ENCODE peak calls at places on chromosome 22, in four cellular contexts. One of them, this sample, is unnamed.

GRCh38 chr22:49361164-49361563 is 466.5 kb downstream of the BRD1 start:
- DNase-seq in dorsolateral prefrontal cortex: no peak
- DNase-seq in AG09309: no peak
- DNase-seq in psoas muscle: no peak
- DNase-seq in this sample: no peak

GRCh38 chr22:22721681-22722309 is 77.4 kb downstream of the GGTLC2 start:
- DNase-seq in dorsolateral prefrontal cortex: no peak
- DNase-seq in AG09309: no peak
- DNase-seq in psoas muscle: no peak
- DNase-seq in this sample: no peak

GRCh38 chr22:28021116-28021997 is 102.3 kb upstream of the PITPNB start:
- DNase-seq in dorsolateral prefrontal cortex: peak; percentile 48
- DNase-seq in AG09309: no peak
- DNase-seq in psoas muscle: no peak
- DNase-seq in this sample: no peak

GRCh38 chr22:43862074-43862881 is at the start of gene SULT4A1:
- DNase-seq in dorsolateral prefrontal cortex: no peak
- DNase-seq in AG09309: no peak
- DNase-seq in psoas muscle: no peak
- DNase-seq in this sample: no peak

GRCh38 chr22:24099661-24100060 is 81.6 kb upstream of the SUSD2 start:
- DNase-seq in dorsolateral prefrontal cortex: no peak
- DNase-seq in AG09309: no peak
- DNase-seq in psoas muscle: no peak
- DNase-seq in this sample: no peak

GRCh38 chr22:44139773-44140172 is 41.0 kb upstream of the PARVG start:
- DNase-seq in dorsolateral prefrontal cortex: no peak
- DNase-seq in AG09309: no peak
- DNase-seq in psoas muscle: no peak
- DNase-seq in this sample: no peak

GRCh38 chr22:29766632-29767288 is at the start of gene ZMAT5:
- DNase-seq in dorsolateral prefrontal cortex: peak; percentile 97
- DNase-seq in AG09309: peak; percentile 79
- DNase-seq in psoas muscle: peak; percentile 93
- DNase-seq in this sample: peak; percentile 86

GRCh38 chr22:49650336-49651241 is 177.1 kb downstream of the BRD1 start:
- DNase-seq in dorsolateral prefrontal cortex: no peak
- DNase-seq in AG09309: no peak
- DNase-seq in psoas muscle: no peak
- DNase-seq in this sample: no peak

GRCh38 chr22:48797731-48798130 is 1029.9 kb downstream of the BRD1 start:
- DNase-seq in dorsolateral prefrontal cortex: no peak
- DNase-seq in AG09309: no peak
- DNase-seq in psoas muscle: no peak
- DNase-seq in this sample: no peak

GRCh38 chr22:23313791-23314567 is 133.7 kb downstream of the BCR start:
- DNase-seq in dorsolateral prefrontal cortex: no peak
- DNase-seq in AG09309: no peak
- DNase-seq in psoas muscle: no peak
- DNase-seq in this sample: no peak

GRCh38 chr22:29706493-29706892 is 13.3 kb upstream of the CABP7 start:
- DNase-seq in dorsolateral prefrontal cortex: no peak
- DNase-seq in AG09309: no peak
- DNase-seq in psoas muscle: no peak
- DNase-seq in this sample: no peak

DNA sequence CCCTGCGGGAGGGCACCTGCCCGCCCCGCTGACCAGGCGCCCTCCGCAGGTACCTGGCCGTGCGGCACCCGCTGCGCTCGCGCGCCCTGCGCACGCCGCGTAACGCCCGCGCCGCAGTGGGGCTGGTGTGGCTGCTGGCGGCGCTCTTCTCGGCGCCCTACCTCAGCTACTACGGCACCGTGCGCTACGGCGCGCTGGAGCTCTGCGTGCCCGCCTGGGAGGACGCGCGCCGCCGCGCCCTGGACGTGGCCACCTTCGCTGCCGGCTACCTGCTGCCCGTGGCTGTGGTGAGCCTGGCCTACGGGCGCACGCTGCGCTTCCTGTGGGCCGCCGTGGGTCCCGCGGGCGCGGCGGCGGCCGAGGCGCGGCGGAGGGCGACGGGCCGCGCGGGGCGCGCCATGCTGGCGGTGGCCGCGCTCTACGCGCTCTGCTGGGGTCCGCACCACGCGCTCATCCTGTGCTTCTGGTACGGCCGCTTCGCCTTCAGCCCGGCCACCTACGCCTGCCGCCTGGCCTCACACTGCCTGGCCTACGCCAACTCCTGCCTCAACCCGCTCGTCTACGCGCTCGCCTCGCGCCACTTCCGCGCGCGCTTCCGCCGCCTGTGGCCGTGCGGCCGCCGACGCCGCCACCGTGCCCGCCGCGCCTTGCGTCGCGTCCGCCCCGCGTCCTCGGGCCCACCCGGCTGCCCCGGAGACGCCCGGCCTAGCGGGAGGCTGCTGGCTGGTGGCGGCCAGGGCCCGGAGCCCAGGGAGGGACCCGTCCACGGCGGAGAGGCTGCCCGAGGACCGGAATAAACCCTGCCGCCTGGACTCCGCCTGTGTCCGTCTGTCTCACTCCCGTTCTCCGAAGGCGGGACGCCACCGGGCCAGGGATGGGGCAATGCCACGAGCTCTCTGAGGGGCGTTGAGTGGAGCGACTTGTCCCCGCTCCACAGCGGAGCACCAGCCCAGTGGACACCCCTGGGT is 1.8 kb downstream of the GALR3 start:
- DNase-seq in dorsolateral prefrontal cortex: no peak
- DNase-seq in AG09309: no peak
- DNase-seq in psoas muscle: no peak
- DNase-seq in this sample: no peak
- TF ChIP-seq CTCF in dorsolateral prefrontal cortex: no peak
- TF ChIP-seq CTCF in AG09309: no peak
- TF ChIP-seq CTCF in psoas muscle: no peak
- TF ChIP-seq CTCF in this sample: no peak

DNA sequence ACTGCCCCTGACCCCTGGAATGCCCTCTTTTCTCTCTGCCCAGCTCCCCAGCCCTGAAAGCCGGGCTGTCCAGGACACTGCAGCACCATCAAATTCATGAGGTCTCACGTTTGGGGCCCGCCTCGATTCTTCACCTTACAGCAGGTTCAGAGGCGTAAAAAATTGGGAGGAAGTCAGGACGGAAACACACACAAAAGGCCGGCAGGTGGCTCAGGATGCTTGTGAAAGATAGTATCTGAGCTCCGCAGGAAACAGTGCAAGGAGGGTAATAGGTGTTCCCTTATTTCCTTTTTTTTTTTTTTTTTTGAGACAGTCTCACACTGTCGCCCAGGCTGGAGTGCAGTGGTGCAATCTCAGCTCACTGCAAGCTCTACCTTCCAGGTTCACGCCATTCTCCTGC is 4.1 kb downstream of the RFPL2 start:
- DNase-seq in dorsolateral prefrontal cortex: no peak
- DNase-seq in AG09309: no peak
- DNase-seq in psoas muscle: no peak
- DNase-seq in this sample: no peak
- TF ChIP-seq CTCF in dorsolateral prefrontal cortex: no peak
- TF ChIP-seq CTCF in AG09309: no peak
- TF ChIP-seq CTCF in psoas muscle: no peak
- TF ChIP-seq CTCF in this sample: no peak

GRCh38 chr22:20145206-20145831 is 5.5 kb downstream of the CCDC188 start:
- DNase-seq in dorsolateral prefrontal cortex: no peak
- DNase-seq in AG09309: no peak
- DNase-seq in psoas muscle: no peak
- DNase-seq in this sample: no peak

GRCh38 chr22:20148414-20148813 is 2.4 kb downstream of the CCDC188 start:
- DNase-seq in dorsolateral prefrontal cortex: no peak
- DNase-seq in AG09309: no peak
- DNase-seq in psoas muscle: no peak
- DNase-seq in this sample: no peak

GRCh38 chr22:20147286-20147988 is 3.4 kb downstream of the CCDC188 start:
- DNase-seq in dorsolateral prefrontal cortex: no peak
- DNase-seq in AG09309: no peak
- DNase-seq in psoas muscle: no peak
- DNase-seq in this sample: no peak

GRCh38 chr22:20145832-20146223 is 5.0 kb downstream of the CCDC188 start:
- DNase-seq in dorsolateral prefrontal cortex: no peak
- DNase-seq in AG09309: no peak
- DNase-seq in psoas muscle: no peak
- DNase-seq in this sample: no peak

GRCh38 chr22:20146777-20147176 is 4.1 kb downstream of the CCDC188 start:
- DNase-seq in dorsolateral prefrontal cortex: no peak
- DNase-seq in AG09309: no peak
- DNase-seq in psoas muscle: no peak
- DNase-seq in this sample: no peak
- TF ChIP-seq CTCF in dorsolateral prefrontal cortex: no peak
- TF ChIP-seq CTCF in AG09309: no peak
- TF ChIP-seq CTCF in psoas muscle: no peak
- TF ChIP-seq CTCF in this sample: no peak

GRCh38 chr22:31345331-31346254 is 553 bp downstream of the PATZ1 start:
- DNase-seq in dorsolateral prefrontal cortex: peak; percentile 61
- DNase-seq in AG09309: no peak
- DNase-seq in psoas muscle: peak; percentile 89
- DNase-seq in this sample: peak; percentile 58

GRCh38 chr22:31347251-31348008 is 1.3 kb upstream of the PATZ1 start:
- DNase-seq in dorsolateral prefrontal cortex: peak; percentile 55
- DNase-seq in AG09309: no peak
- DNase-seq in psoas muscle: peak; percentile 64
- DNase-seq in this sample: no peak

GRCh38 chr22:31346733-31347250 is 646 bp upstream of the PATZ1 start:
- DNase-seq in dorsolateral prefrontal cortex: peak; percentile 59
- DNase-seq in AG09309: no peak
- DNase-seq in psoas muscle: peak; percentile 49
- DNase-seq in this sample: no peak

GRCh38 chr22:31344369-31345330 is 1.5 kb downstream of the PATZ1 start:
- DNase-seq in dorsolateral prefrontal cortex: no peak
- DNase-seq in AG09309: no peak
- DNase-seq in psoas muscle: peak; percentile 39
- DNase-seq in this sample: no peak

GRCh38 chr22:31346255-31346732 is at the start of gene PATZ1:
- DNase-seq in dorsolateral prefrontal cortex: peak; percentile 81
- DNase-seq in AG09309: no peak
- DNase-seq in psoas muscle: peak; percentile 74
- DNase-seq in this sample: peak; percentile 39
- TF ChIP-seq CTCF in dorsolateral prefrontal cortex: no peak
- TF ChIP-seq CTCF in AG09309: no peak
- TF ChIP-seq CTCF in psoas muscle: no peak
- TF ChIP-seq CTCF in this sample: no peak

GRCh38 chr22:39427751-39428596 is 28.4 kb downstream of the TAB1 start:
- DNase-seq in dorsolateral prefrontal cortex: no peak
- DNase-seq in AG09309: no peak
- DNase-seq in psoas muscle: peak; percentile 3
- DNase-seq in this sample: no peak
- TF ChIP-seq CTCF in dorsolateral prefrontal cortex: no peak
- TF ChIP-seq CTCF in AG09309: no peak
- TF ChIP-seq CTCF in psoas muscle: no peak
- TF ChIP-seq CTCF in this sample: no peak

GRCh38 chr22:20567993-20568417 is 60.6 kb downstream of the MED15 start:
- DNase-seq in dorsolateral prefrontal cortex: peak; percentile 35
- DNase-seq in AG09309: no peak
- DNase-seq in psoas muscle: no peak
- DNase-seq in this sample: no peak
- TF ChIP-seq CTCF in dorsolateral prefrontal cortex: peak; percentile 38
- TF ChIP-seq CTCF in AG09309: peak; percentile 70
- TF ChIP-seq CTCF in psoas muscle: peak; percentile 8
- TF ChIP-seq CTCF in this sample: peak; percentile 66

DNA sequence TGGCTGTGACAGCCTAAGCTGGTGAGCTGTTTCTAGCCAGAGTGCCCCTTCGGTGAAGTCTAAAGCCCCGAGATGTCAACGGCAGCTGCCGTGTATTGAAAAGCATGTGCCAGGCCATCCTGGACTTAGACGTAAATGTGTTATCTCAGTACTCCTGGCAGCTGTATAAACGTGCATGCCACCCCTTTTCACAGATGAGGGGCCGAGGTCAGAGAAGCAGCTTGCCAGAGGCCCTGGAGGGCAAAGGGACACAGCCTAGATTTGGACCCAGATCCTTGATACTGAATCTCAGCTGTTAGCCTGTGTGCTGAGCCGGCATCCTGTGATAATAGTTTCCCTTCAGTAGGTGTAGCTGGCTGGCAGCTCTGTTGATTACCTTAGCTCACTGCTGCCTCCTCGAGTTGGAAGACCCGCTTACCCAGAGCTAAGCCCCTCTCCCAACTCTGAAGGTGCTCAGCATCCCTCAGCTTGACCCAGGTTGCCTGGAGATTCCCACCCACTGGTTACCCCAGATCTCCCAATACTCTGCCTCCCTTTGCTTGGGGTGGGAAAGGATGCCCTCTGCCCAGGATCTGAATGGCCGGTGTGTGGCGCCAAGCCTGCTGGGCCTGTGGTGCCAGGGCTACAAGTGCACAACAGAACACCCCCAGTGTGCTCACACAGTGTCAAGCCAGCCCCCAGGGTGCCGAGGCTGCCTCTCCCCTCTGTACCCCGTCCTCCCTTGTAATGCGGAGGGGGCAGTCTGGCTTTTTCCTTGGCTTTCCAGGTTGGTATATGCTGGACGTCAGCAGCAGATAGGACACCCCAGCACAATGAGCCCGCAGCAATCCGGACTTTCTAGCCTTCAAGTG is 59.8 kb upstream of the WNT7B start:
- DNase-seq in dorsolateral prefrontal cortex: peak; percentile 25
- DNase-seq in AG09309: no peak
- DNase-seq in psoas muscle: no peak
- DNase-seq in this sample: no peak
- TF ChIP-seq CTCF in dorsolateral prefrontal cortex: no peak
- TF ChIP-seq CTCF in AG09309: no peak
- TF ChIP-seq CTCF in psoas muscle: no peak
- TF ChIP-seq CTCF in this sample: no peak